ENCODE peak calls at places on chromosomes 7 and 10, in eight cellular contexts. X is fibroblast of lung, P is right lobe of liver, C is Peyer's patch, T is HL-60, F is endothelial cell of umbilical vein, Y is heart right ventricle, L is prostate gland. V is an unnamed sample.

GRCh38 chr7:101678713-101679112 is 49.6 kb upstream of the MYL10 start:
- DNase-seq in L (no peak), X (peak), T (no peak), F (no peak), P (no peak), C (no peak), Y (no peak), V (peak)

GRCh38 chr10:98956576-98957260 is 278.9 kb downstream of the HPSE2 start:
- DNase-seq in P (no peak), C (no peak), L (no peak), Y (no peak), X (peak), T (no peak), F (no peak), V (peak)

GRCh38 chr10:76270464-76270863 is 839.0 kb downstream of the LRMDA start:
- DNase-seq in Y (no peak), L (no peak), F (no peak), C (no peak), T (no peak), X (no peak), P (no peak), V (no peak)

GRCh38 chr7:121623130-121623872 is 227.2 kb upstream of the FAM3C start:
- DNase-seq in P (no peak), Y (no peak), X (no peak), C (no peak), T (no peak), F (no peak), L (no peak), V (no peak)

GRCh38 chr7:123367508-123368122 is 166.8 kb downstream of the IQUB start:
- DNase-seq in T (no peak), X (peak), C (no peak), F (peak), P (no peak), Y (no peak), L (no peak), V (peak)

GRCh38 chr10:130301026-130301892 is 165.1 kb downstream of the GLRX3 start:
- DNase-seq in Y (peak), L (peak), P (peak), C (no peak), X (peak), F (peak), T (no peak), V (no peak)

GRCh38 chr7:151806938-151807775 is 69.8 kb downstream of the PRKAG2 start:
- DNase-seq in X (no peak), T (no peak), P (no peak), L (no peak), C (no peak), Y (no peak), F (no peak), V (no peak)

GRCh38 chr7:125030756-125031387 is 101.2 kb upstream of the POT1 start:
- DNase-seq in X (no peak), Y (no peak), L (no peak), F (no peak), T (no peak), P (no peak), C (no peak), V (no peak)

GRCh38 chr7:74656421-74656910 is 1.1 kb upstream of the GTF2I start:
- DNase-seq in Y (peak), X (peak), F (peak), T (no peak), L (peak), P (peak), C (peak), V (peak)

GRCh38 chr10:121610798-121611325 is 12.6 kb upstream of the FGFR2 start:
- DNase-seq in F (no peak), X (peak), T (no peak), C (no peak), P (no peak), L (no peak), Y (no peak), V (no peak)

GRCh38 chr10:121609426-121610380 is 11.5 kb upstream of the FGFR2 start:
- DNase-seq in C (no peak), P (no peak), F (no peak), Y (no peak), T (no peak), L (no peak), X (no peak), V (no peak)

GRCh38 chr10:121608669-121609190 is 10.5 kb upstream of the FGFR2 start:
- DNase-seq in Y (peak), C (peak), F (peak), T (no peak), P (peak), X (no peak), L (no peak), V (peak)

GRCh38 chr10:121605708-121606107 is 7.5 kb upstream of the FGFR2 start:
- DNase-seq in P (no peak), L (no peak), T (no peak), X (no peak), Y (no peak), F (no peak), C (no peak), V (no peak)

DNA sequence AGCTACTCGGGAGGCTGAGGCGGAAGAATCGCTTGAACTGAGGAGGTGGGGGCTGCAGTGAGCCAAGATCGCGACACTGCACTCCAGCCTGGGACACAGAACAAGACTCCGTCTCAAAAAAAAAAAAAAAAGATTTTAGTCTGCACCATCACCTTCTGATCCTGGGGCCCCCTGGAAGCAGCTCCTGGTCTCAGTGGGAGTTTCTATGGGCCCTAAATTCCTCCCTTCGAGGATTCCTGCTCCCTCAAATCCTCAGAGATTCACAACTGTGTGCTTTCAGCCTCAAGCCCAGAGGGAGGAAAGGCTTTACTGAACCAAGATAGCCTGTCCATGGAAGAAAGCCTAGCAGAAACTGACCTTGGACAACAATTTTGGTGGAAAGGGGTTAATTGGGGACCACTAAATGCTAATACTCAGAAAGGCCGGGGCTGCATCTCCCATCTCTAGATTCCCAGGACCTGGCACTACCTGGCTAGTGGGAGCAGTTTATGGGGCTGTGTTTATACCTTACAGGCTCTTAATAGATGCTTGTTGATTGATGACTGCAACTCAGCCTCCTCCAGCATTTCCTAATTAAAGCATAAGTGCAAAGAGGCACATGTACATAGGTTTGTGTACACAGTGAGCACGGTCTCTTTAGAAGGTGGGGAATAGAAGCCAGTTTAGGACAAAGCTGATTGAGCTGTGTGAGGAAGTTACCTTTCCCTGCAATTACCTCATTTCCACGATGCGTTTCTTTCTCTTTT is 9.2 kb upstream of the FGFR2 start:
- DNase-seq in L (no peak), P (no peak), X (no peak), Y (no peak), T (no peak), F (no peak), C (no peak), V (no peak)
- H3K4me3 ChIP-seq in L (no peak), P (no peak), X (no peak), Y (no peak), T (no peak), F (no peak), C (no peak), V (no peak)

DNA sequence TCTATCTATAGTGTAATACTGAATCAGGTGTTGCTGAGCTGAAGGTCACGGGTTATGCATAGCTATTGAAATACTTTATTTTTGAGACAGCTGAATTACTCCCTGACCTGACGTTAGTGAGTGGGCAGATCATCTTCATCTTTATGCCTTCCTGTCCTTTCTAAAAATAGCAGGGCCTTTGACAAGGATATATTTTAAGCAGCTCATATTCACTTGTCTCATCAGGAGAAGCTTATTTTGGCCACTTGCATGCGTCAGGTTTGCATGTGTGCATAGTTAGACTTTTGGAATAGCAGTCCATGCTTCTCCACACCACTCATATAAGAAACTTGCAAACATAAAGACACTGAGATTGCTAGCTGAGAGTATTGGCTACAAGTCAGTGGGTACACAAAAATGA is 63.5 kb upstream of the DKK1 start:
- DNase-seq in C (no peak), X (no peak), Y (no peak), T (no peak), P (no peak), F (no peak), L (no peak), V (no peak)
- H3K27ac ChIP-seq in C (no peak), X (no peak), Y (no peak), T (no peak), P (no peak), F (no peak), L (no peak), V (no peak)

DNA sequence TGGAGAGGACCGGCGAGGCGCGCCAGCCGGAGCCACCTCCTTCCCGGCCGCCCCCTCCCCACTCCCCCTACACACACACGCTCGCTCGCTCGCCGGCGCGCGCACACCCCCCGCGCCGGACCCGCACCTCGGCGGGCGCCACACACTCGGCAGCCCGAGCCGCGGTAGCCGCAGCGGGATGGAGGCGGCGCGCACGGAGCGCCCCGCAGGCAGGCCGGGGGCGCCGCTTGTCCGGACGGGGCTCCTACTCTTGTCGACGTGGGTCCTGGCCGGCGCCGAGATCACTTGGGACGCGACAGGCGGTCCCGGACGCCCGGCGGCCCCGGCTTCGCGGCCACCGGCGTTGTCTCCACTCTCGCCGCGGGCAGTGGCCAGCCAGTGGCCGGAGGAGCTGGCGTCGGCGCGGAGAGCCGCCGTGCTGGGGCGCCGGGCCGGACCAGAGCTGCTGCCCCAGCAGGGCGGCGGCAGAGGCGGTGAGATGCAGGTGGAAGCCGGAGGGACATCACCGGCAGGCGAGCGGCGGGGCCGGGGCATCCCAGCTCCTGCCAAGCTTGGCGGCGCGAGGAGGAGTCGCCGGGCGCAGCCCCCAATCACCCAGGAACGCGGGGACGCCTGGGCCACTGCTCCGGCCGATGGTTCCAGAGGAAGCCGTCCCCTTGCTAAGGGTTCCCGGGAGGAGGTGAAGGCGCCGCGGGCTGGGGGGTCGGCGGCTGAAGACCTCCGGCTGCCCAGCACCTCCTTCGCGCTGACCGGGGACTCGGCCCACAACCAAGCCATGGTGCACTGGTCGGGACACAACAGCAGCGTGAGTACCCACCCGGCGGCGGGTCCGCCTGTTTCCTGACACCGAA is at the start of gene SORCS3:
- DNase-seq in L (no peak), C (no peak), T (no peak), F (no peak), P (no peak), Y (no peak), X (peak), V (no peak)
- H3K4me3 ChIP-seq in L (no peak), C (no peak), T (no peak), F (no peak), P (no peak), Y (peak), X (no peak), V (no peak)

GRCh38 chr10:34809796-34810195 is 5.3 kb downstream of the PARD3 start:
- DNase-seq in Y (no peak), C (no peak), F (no peak), L (no peak), T (no peak), P (no peak), X (peak), V (no peak)
- H3K27ac ChIP-seq in Y (peak), C (no peak), F (no peak), L (peak), T (no peak), P (no peak), X (no peak), V (no peak)

GRCh38 chr10:15486404-15486803 is 115.3 kb upstream of the FAM171A1 start:
- DNase-seq in P (no peak), X (peak), C (no peak), F (no peak), L (no peak), Y (no peak), T (no peak), V (no peak)

GRCh38 chr10:15483215-15483970 is 112.3 kb upstream of the FAM171A1 start:
- DNase-seq in F (no peak), Y (no peak), T (no peak), L (no peak), X (no peak), P (no peak), C (no peak), V (no peak)

GRCh38 chr10:15484128-15484527 is 113.0 kb upstream of the FAM171A1 start:
- DNase-seq in X (no peak), T (no peak), P (no peak), Y (no peak), L (no peak), C (no peak), F (no peak), V (no peak)

GRCh38 chr10:15485684-15486316 is 114.7 kb upstream of the FAM171A1 start:
- DNase-seq in T (no peak), Y (no peak), L (no peak), F (no peak), P (no peak), C (no peak), X (peak), V (no peak)

DNA sequence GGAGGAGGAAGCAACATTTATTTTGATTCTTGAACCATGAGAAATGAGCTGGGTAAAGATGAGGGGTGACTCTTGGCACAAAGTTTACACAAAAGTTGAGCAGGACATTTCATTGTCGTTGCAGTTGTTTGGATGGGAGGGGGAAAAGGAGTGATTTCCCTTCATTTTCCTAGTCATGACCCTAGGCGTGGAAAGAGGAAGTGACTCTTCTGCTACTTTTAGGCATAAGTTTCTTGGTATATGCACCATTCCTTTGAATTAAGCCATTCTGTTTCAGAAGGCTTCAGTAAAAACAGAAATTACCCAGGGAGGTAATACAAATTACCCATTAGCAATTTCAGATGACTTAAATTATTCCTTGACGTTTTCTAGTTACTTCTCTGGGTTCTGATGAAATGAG is 113.9 kb upstream of the FAM171A1 start:
- DNase-seq in T (no peak), X (no peak), L (no peak), P (no peak), Y (no peak), C (no peak), F (no peak), V (no peak)
- H3K4me3 ChIP-seq in T (no peak), X (no peak), L (no peak), P (no peak), Y (no peak), C (no peak), F (no peak), V (no peak)

GRCh38 chr7:106037489-106038176 is 74.5 kb downstream of the SYPL1 start:
- DNase-seq in L (no peak), P (no peak), Y (no peak), T (no peak), C (no peak), F (no peak), X (no peak), V (no peak)

GRCh38 chr7:106036004-106036403 is 72.9 kb downstream of the CDHR3 start:
- DNase-seq in P (no peak), F (no peak), T (no peak), Y (no peak), C (no peak), X (no peak), L (no peak), V (no peak)

GRCh38 chr7:106038916-106039315 is 73.2 kb downstream of the SYPL1 start:
- DNase-seq in T (no peak), P (no peak), L (no peak), C (no peak), X (no peak), F (no peak), Y (no peak), V (no peak)

GRCh38 chr7:106039486-106040060 is 72.5 kb downstream of the SYPL1 start:
- DNase-seq in C (no peak), Y (no peak), T (no peak), F (no peak), L (no peak), X (peak), P (no peak), V (no peak)

DNA sequence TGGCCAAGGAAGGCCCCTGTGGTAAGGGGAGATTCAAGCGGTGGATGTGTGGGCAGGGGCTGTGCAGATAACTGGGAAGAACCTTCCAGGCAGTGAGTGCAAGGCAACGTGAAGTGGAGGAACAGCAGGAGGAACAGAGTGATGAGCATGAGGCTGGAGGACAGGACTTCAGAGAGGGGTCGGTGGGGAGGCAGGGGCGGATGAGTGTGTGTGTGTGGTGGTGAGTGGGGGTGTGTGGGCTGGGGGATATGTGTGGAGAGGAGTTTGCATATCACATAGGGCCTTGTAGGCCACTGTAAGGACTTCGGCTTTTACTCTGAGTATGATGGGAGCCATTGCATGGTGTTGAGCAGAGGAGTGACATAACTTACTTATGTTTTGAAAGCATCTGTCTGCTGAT is 73.8 kb downstream of the SYPL1 start:
- DNase-seq in C (no peak), L (no peak), Y (no peak), X (no peak), P (no peak), F (no peak), T (no peak), V (no peak)
- H3K27ac ChIP-seq in C (no peak), L (no peak), Y (no peak), X (no peak), P (no peak), F (no peak), T (no peak), V (no peak)

GRCh38 chr10:87092861-87093460 is 1.7 kb downstream of the GLUD1 start:
- DNase-seq in C (peak), T (no peak), Y (no peak), L (peak), F (peak), P (peak), X (peak), V (peak)
- H3K4me3 ChIP-seq in C (peak), T (peak), Y (peak), L (peak), F (peak), P (peak), X (peak), V (peak)

DNA sequence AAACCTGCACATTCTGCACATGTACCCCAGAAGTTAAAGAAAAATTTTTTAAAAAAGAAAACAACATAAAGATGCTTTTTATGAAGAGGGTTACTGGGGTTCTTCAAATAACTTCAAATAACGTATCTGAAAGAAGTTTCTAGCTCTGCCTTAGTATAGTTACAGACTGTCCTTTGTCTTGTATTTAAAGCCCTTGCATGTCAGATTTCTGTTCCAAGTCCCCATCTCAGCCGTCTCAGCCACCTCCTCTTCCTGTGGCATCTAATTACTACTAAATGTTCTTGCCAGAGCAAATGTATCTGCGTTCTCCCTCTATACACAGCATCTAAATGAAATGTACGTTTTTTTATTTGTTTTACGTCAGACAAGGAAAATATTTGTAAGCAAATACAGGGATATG is 89.4 kb upstream of the AKR1E2 start:
- DNase-seq in P (no peak), C (no peak), X (no peak), F (no peak), T (no peak), L (no peak), Y (no peak), V (no peak)
- H3K27ac ChIP-seq in P (no peak), C (no peak), X (no peak), F (no peak), T (no peak), L (no peak), Y (no peak), V (no peak)

GRCh38 chr7:75916685-75917634 is 2.0 kb downstream of the POR start:
- DNase-seq in F (no peak), C (no peak), L (no peak), X (no peak), P (peak), T (no peak), Y (no peak), V (no peak)
- H3K4me3 ChIP-seq in F (no peak), C (no peak), L (no peak), X (no peak), P (peak), T (no peak), Y (no peak), V (peak)

DNA sequence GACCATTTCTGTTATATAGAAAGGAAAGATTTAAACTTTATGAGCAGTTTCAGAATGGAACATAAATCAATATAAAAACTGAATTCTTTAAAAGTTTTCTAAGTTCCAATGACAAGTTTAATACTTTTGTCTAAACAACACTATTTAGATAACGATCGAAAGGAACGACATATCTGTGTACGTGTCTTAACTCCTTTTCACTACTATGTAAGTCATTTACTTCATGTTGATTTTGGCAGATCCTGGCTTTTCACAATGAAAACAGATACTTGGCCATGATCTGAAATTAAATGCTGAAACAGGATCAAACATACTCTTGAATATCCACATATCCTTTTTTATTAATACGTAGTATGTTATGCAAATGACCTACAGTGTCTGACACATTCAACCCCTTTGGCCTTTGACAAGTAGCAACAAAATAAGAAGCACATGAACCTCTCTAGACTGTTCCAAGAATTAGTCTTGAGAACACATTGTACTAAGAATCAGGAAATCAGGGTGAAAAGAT is 41.9 kb downstream of the RNLS start:
- DNase-seq in L (no peak), C (no peak), Y (no peak), P (no peak), F (peak), T (no peak), X (peak), V (no peak)
- H3K27ac ChIP-seq in L (peak), C (no peak), Y (peak), P (peak), F (no peak), T (no peak), X (no peak), V (no peak)